ENCODE peak calls at places on chromosome 10, in six cellular contexts. T is mesenchymal stem cell, R is H9, W is IMR-90, L is H1, J is trophoblast cell. H is an unnamed sample.

GRCh38 chr10:99395750-99396445 is 34.5 kb downstream of the GOT1 start:
- DNase-seq in T (peak), R (no peak), W (peak), L (no peak), J (no peak), H (no peak)

GRCh38 chr10:79382491-79382941 is 35.2 kb downstream of the PPIF start:
- DNase-seq in T (no peak), R (peak), W (no peak), L (no peak), J (no peak), H (no peak)

GRCh38 chr10:61136151-61136550 is 192.2 kb upstream of the RHOBTB1 start:
- DNase-seq in T (peak), R (peak), W (peak), L (no peak), J (no peak), H (no peak)

GRCh38 chr10:103570844-103571655 is 77.5 kb downstream of the NEURL1 start:
- DNase-seq in T (no peak), R (no peak), W (no peak), L (no peak), J (no peak), H (no peak)

GRCh38 chr10:116055252-116055918 is 217.6 kb downstream of the GFRA1 start:
- DNase-seq in T (no peak), R (no peak), W (no peak), L (no peak), J (no peak), H (no peak)

GRCh38 chr10:122373713-122374112 is 795 bp upstream of the PLEKHA1 start:
- DNase-seq in T (no peak), R (no peak), W (peak), L (no peak), J (peak), H (no peak)

GRCh38 chr10:87860156-87860795 is 3.1 kb downstream of the KLLN start:
- DNase-seq in T (peak), R (no peak), W (peak), L (no peak), J (peak), H (no peak)

GRCh38 chr10:114616103-114616502 is 42.0 kb downstream of the ABLIM1 start:
- DNase-seq in T (no peak), R (no peak), W (no peak), L (no peak), J (no peak), H (no peak)

GRCh38 chr10:72164617-72165016 is 51.2 kb upstream of the ANAPC16 start:
- DNase-seq in T (peak), R (no peak), W (peak), L (no peak), J (no peak), H (no peak)

GRCh38 chr10:13100349-13101294 is 659 bp downstream of the OPTN start:
- DNase-seq in T (peak), R (peak), W (peak), L (no peak), J (peak), H (peak)

GRCh38 chr10:126500866-126501265 is 112.6 kb upstream of the ADAM12 start:
- DNase-seq in T (peak), R (no peak), W (peak), L (no peak), J (peak), H (no peak)

GRCh38 chr10:47081264-47081663 is 170.0 kb downstream of the PTPN20 start:
- DNase-seq in T (no peak), R (no peak), W (no peak), L (no peak), J (no peak), H (no peak)

GRCh38 chr10:68434657-68435056 is 27.6 kb upstream of the RUFY2 start:
- DNase-seq in T (peak), R (no peak), W (peak), L (no peak), J (no peak), H (no peak)

GRCh38 chr10:63415635-63416244 is 50.0 kb downstream of the JMJD1C start:
- DNase-seq in T (peak), R (no peak), W (no peak), L (no peak), J (no peak), H (no peak)

GRCh38 chr10:22437620-22438588 is 92.6 kb downstream of the SPAG6 start:
- DNase-seq in T (no peak), R (no peak), W (peak), L (no peak), J (no peak), H (no peak)

GRCh38 chr10:114911052-114911697 is 26.8 kb upstream of the TRUB1 start:
- DNase-seq in T (no peak), R (no peak), W (no peak), L (no peak), J (no peak), H (no peak)

GRCh38 chr10:79178614-79179403 is 110.0 kb downstream of the ZMIZ1 start:
- DNase-seq in T (peak), R (no peak), W (peak), L (no peak), J (no peak), H (peak)

GRCh38 chr10:50908366-50908765 is 22.9 kb upstream of the A1CF start:
- DNase-seq in T (no peak), R (no peak), W (no peak), L (no peak), J (no peak), H (no peak)

GRCh38 chr10:15167411-15168295 is 840 bp downstream of the NMT2 start:
- DNase-seq in T (peak), R (peak), W (peak), L (no peak), J (peak), H (peak)

GRCh38 chr10:52951819-52952218 is 179.2 kb upstream of the MBL2 start:
- DNase-seq in T (peak), R (peak), W (peak), L (peak), J (peak), H (peak)

GRCh38 chr10:113982745-113983144 is 60.9 kb upstream of the ADRB1 start:
- DNase-seq in T (no peak), R (no peak), W (no peak), L (no peak), J (peak), H (no peak)

GRCh38 chr10:60470091-60470490 is 80.4 kb upstream of the ANK3 start:
- DNase-seq in T (no peak), R (no peak), W (no peak), L (no peak), J (no peak), H (no peak)

GRCh38 chr10:67788028-67788886 is 49.7 kb downstream of the DNAJC12 start:
- DNase-seq in T (no peak), R (peak), W (no peak), L (peak), J (peak), H (peak)

GRCh38 chr10:91652364-91652763 is 19.5 kb upstream of the PPP1R3C start:
- DNase-seq in T (peak), R (no peak), W (peak), L (no peak), J (peak), H (no peak)

GRCh38 chr10:128025437-128025836 is 100.8 kb downstream of the MKI67 start:
- DNase-seq in T (no peak), R (no peak), W (no peak), L (no peak), J (no peak), H (no peak)

GRCh38 chr10:84522612-84523462 is 194.4 kb downstream of the CCSER2 start:
- DNase-seq in T (no peak), R (no peak), W (no peak), L (no peak), J (peak), H (no peak)

GRCh38 chr10:43958071-43958432 is 309.4 kb upstream of the ZNF32 start:
- DNase-seq in T (no peak), R (no peak), W (no peak), L (no peak), J (no peak), H (no peak)

GRCh38 chr10:88158506-88159123 is 295.2 kb downstream of the PTEN start:
- DNase-seq in T (no peak), R (no peak), W (peak), L (no peak), J (no peak), H (no peak)

GRCh38 chr10:83222832-83223742 is 916.2 kb upstream of the GHITM start:
- DNase-seq in T (no peak), R (peak), W (no peak), L (peak), J (no peak), H (no peak)

GRCh38 chr10:24645784-24646183 is 77.9 kb downstream of the ARHGAP21 start:
- DNase-seq in T (peak), R (no peak), W (peak), L (no peak), J (no peak), H (no peak)

GRCh38 chr10:114776908-114777307 is 44.7 kb upstream of the FHIP2A start:
- DNase-seq in T (no peak), R (no peak), W (no peak), L (no peak), J (no peak), H (no peak)

GRCh38 chr10:131678613-131679012 is 222.2 kb upstream of the PPP2R2D start:
- DNase-seq in T (no peak), R (no peak), W (no peak), L (no peak), J (no peak), H (no peak)

GRCh38 chr10:131676971-131677421 is 223.8 kb upstream of the PPP2R2D start:
- DNase-seq in T (no peak), R (peak), W (no peak), L (peak), J (no peak), H (peak)

GRCh38 chr10:131677671-131678070 is 223.1 kb upstream of the PPP2R2D start:
- DNase-seq in T (no peak), R (peak), W (no peak), L (no peak), J (no peak), H (no peak)

GRCh38 chr10:131676448-131676847 is 224.4 kb upstream of the PPP2R2D start:
- DNase-seq in T (no peak), R (no peak), W (no peak), L (no peak), J (no peak), H (no peak)

DNA sequence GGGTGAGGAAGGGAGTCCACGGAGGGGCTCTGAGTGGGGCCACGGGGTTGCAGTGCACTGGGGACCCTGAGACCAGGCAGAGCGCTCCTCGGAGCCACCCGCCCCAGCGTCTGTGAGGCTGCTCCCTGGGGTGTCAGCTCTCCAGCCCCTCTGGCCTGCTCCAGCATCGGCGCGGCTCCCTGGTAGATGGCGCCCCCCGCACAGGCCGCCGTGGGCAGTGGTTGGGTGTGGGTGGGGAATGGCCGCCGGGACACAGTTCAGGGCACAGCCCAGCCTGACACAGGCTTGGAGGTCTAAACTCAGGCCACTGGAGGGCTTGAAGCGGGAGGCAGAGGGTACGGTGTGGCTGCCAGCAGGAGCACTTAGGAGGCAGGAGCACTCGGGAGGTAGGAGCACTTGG is 222.6 kb upstream of the PPP2R2D start:
- DNase-seq in T (no peak), R (no peak), W (no peak), L (no peak), J (no peak), H (no peak)
- H2BK5ac ChIP-seq in T (no peak), R (no peak), W (no peak), L (peak), J (no peak), H (peak)

DNA sequence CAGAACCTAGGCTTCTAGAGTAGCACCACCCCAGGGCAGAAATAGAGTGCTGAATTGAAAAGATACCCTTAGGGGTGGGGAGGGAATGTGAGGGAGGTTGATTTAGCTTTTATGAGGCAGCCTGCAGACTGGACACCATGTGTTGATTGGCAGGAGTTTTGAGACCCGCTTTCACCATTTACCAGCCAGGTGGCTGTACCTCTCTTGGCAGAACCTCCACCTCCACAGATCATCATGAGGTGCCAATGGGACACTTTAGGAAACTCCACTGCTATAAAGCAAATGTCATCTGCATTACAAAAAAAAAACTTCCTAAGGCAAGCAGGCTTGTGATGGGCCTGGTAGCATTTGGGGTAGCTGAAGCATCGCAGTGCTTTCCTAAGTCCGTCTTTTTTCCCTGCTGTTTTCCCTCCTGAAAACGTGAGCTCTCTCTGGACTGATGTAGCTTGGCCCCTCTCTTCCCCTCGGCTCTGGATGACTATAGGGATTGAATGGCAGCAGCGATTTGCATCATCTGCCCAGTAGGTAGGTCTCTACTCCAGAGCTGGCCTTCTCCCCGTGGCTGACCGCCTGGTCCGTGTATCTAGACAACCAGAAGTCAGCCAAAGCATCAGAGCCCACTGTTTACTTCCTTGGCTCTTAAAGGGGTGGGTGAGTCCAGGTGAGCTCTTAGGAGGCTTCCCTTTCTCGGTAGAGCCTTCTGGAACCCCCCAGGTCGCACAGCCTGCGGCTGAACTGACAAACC is 1.3 kb downstream of the PCBD1 start:
- DNase-seq in T (no peak), R (no peak), W (no peak), L (no peak), J (no peak), H (no peak)
- H3K27ac ChIP-seq in T (no peak), R (no peak), W (no peak), L (no peak), J (no peak), H (no peak)

GRCh38 chr10:73910401-73910763 is 550 bp upstream of the PLAU start:
- DNase-seq in T (peak), R (no peak), W (peak), L (no peak), J (no peak), H (no peak)

GRCh38 chr10:73909716-73910115 is 1.2 kb upstream of the PLAU start:
- DNase-seq in T (peak), R (no peak), W (no peak), L (no peak), J (no peak), H (no peak)

GRCh38 chr10:73914036-73914435 is 3.1 kb downstream of the PLAU start:
- DNase-seq in T (peak), R (no peak), W (no peak), L (no peak), J (no peak), H (no peak)

GRCh38 chr10:73910764-73911552 is at the start of gene PLAU:
- DNase-seq in T (peak), R (peak), W (peak), L (no peak), J (peak), H (peak)

DNA sequence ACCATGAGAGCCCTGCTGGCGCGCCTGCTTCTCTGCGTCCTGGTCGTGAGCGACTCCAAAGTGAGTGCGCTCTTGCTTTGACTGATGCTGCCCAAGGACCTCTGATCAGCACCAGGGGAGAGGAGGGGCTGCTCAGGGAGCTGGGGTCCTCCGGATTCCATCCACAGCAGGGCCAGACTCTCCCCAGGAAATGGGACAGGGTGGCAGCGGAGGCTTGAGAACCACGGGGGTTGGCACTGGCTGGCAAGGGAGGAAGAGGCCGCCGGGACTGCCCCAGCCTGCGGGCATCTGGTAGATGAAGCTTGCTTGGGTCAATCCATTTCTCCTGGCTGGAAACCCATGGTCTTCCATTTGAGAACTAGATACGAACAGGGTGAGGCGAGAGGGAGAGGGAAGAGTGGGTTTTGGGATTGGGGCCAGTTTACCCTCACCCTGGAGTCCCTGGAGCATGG is 647 bp downstream of the PLAU start:
- DNase-seq in T (peak), R (no peak), W (peak), L (no peak), J (no peak), H (peak)
- H2AFZ ChIP-seq in T (no peak), R (no peak), W (peak), L (peak), J (no peak), H (peak)

DNA sequence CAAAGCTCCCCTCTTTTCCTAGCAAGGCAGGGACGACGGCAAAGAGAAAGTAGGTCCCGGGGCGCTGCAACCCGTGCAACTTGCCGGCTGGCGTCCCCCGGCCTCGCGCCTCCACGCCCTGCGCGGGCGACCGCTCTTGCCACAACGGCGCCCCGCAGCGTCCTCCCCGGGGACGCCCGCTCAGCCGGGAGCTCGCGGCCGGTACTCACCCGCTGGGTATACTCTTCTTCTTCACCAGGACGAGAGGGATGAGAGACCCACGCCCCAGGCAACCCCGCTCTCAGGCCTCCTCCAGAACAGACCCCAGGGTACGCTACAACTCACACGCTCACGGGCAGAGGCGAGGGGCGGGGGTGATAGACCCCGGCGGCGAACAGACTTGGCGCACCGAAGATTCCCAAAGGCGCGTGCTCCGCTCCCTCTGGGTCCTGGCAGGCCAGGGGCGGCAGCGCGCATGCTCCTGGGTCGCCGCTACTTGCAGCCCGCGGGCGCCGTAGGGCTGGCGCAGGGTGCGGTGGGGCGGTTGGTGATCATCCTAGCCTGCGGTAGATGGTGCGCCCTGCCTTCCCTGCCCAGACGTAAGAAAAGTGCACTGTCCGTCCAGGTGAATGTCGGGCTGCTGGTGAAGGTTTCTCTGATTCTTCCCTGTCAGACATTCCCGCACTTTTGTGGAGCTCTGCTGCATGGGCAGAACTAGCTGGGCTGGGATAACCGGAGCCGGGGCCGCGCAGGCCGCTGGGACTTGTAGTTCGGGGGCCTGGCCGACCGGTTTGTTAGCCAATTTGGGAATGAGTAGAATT is at the start of gene CC2D2B:
- DNase-seq in T (peak), R (peak), W (peak), L (peak), J (peak), H (peak)
- H2BK5ac ChIP-seq in T (peak), R (no peak), W (peak), L (peak), J (peak), H (peak)

GRCh38 chr10:74165530-74165901 is 14.5 kb downstream of the ADK start:
- DNase-seq in T (peak), R (no peak), W (peak), L (no peak), J (no peak), H (no peak)

GRCh38 chr10:74163313-74164068 is 12.5 kb downstream of the ADK start:
- DNase-seq in T (no peak), R (no peak), W (no peak), L (no peak), J (no peak), H (no peak)

GRCh38 chr10:74164641-74165529 is 13.9 kb downstream of the ADK start:
- DNase-seq in T (peak), R (no peak), W (peak), L (no peak), J (peak), H (no peak)

GRCh38 chr10:74171625-74172024 is 20.6 kb downstream of the ADK start:
- DNase-seq in T (peak), R (no peak), W (no peak), L (no peak), J (no peak), H (no peak)

DNA sequence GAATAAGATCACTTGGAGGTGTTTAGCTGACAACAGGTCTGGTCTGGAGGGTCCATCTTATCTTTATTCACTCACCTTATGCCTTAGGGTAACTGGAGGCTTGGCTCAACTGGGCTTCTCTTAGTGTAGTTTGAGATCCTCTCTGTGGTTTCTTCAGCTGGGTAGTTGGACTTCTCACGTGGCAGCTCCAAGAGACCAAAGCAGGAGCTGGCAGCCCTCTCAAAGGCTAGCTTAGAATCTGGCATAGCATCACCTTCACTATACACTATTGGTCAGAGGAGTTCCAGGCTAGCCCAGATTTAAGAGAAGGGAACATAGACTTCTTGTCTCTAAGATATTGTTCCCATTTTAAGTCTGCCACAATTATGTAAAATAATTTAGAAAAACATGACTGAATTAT is 16.4 kb downstream of the ADK start:
- DNase-seq in T (no peak), R (no peak), W (no peak), L (no peak), J (no peak), H (no peak)
- H3K27ac ChIP-seq in T (no peak), R (no peak), W (no peak), L (no peak), J (no peak), H (no peak)

DNA sequence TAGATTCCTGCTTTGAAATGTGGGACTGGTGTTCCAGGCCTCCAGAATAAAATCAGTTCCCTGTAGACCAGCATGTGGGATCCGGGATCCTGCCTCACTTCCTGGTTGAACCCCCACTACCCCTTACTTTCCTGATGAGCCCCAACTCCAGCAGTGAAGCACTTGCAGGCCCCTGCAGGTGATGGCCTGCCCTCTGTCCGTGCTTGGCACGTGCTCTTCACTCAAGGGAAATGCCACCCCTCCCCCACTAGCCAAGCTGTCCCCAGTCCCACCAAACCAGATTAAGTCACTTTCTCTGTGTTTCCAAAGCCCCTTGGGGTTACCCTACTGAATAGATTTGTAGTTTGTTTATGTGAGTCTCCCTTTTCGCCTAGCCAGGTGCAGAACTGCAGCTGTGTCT is 121.6 kb downstream of the WDFY4 start:
- DNase-seq in T (no peak), R (no peak), W (no peak), L (no peak), J (no peak), H (no peak)
- H2AFZ ChIP-seq in T (no peak), R (no peak), W (no peak), L (no peak), J (no peak), H (no peak)

GRCh38 chr10:76301950-76302349 is 870.5 kb downstream of the LRMDA start:
- DNase-seq in T (no peak), R (no peak), W (no peak), L (no peak), J (no peak), H (no peak)
- H2BK5ac ChIP-seq in T (no peak), R (no peak), W (no peak), L (no peak), J (peak), H (no peak)

H was measured in neuronal stem cell.